ENCODE peak calls at places on chromosome 19, in seven cellular contexts. U is testis, L is cardiac fibroblast, A is astrocyte of the spinal cord, Y is adrenal gland, K is thoracic aorta, P is SK-N-SH. E is an unnamed sample.
A peak's percentile ranks its signal among the peaks of the same experiment; 100 is the strongest.

GRCh38 chr19:2231621-2232221 is 4.4 kb downstream of the PLEKHJ1 start:
- DNase-seq in A (no peak), U (peak; percentile 63), P (peak; percentile 75), Y (no peak), L (no peak), K (no peak), E (no peak)

GRCh38 chr19:46731584-46731983 is 14.3 kb upstream of the FKRP start:
- DNase-seq in P (no peak), L (peak; percentile 57), U (no peak), A (no peak), Y (no peak), K (no peak), E (no peak)

GRCh38 chr19:13842294-13843103 is 34.4 kb upstream of the NANOS3 start:
- DNase-seq in K (peak; percentile 70), P (peak; percentile 87), Y (peak; percentile 88), A (peak; percentile 80), L (peak; percentile 77), U (peak; percentile 83), E (no peak)

GRCh38 chr19:13091400-13092161 is 11.1 kb downstream of the LYL1 start:
- DNase-seq in U (peak; percentile 57), L (peak; percentile 92), P (peak; percentile 91), K (peak; percentile 73), A (peak; percentile 95), Y (no peak), E (no peak)

GRCh38 chr19:3945838-3946237 is 13.0 kb downstream of the NMRK2 start:
- DNase-seq in U (no peak), K (no peak), Y (no peak), P (no peak), A (no peak), L (peak; percentile 67), E (no peak)

GRCh38 chr19:19115954-19116353 is 22.3 kb downstream of the TMEM161A start:
- DNase-seq in P (peak; percentile 72), L (peak; percentile 22), Y (no peak), U (peak; percentile 48), K (no peak), A (no peak), E (no peak)

GRCh38 chr19:53867225-53868090 is at the start of gene MYADM:
- DNase-seq in K (peak; percentile 99), P (peak; percentile 97), Y (peak; percentile 95), L (peak; percentile 99), U (peak; percentile 97), A (peak; percentile 100), E (peak; percentile 48)

GRCh38 chr19:3968556-3969434 is 2.1 kb downstream of the DAPK3 start:
- DNase-seq in Y (no peak), U (peak; percentile 87), K (peak; percentile 79), A (peak; percentile 99), L (peak; percentile 100), P (peak; percentile 57), E (peak; percentile 98)

GRCh38 chr19:12840091-12841079 is 2.1 kb downstream of the MAST1 start:
- DNase-seq in A (peak; percentile 39), U (peak; percentile 82), Y (peak; percentile 73), L (peak; percentile 83), P (peak; percentile 90), K (no peak), E (peak; percentile 52)

GRCh38 chr19:48247212-48247611 is 8.5 kb downstream of the CARD8 start:
- DNase-seq in Y (no peak), K (no peak), P (no peak), L (no peak), U (no peak), A (no peak), E (no peak)

GRCh38 chr19:54114340-54114826 is 1.1 kb downstream of the TFPT start:
- DNase-seq in K (no peak), A (peak; percentile 20), P (peak; percentile 52), U (peak; percentile 42), Y (no peak), L (peak; percentile 35), E (peak; percentile 11)

GRCh38 chr19:53882391-53883050 is 524 bp downstream of the PRKCG start:
- DNase-seq in U (no peak), A (no peak), P (no peak), Y (no peak), K (no peak), L (no peak), E (no peak)

GRCh38 chr19:29467824-29468401 is 57.9 kb upstream of the VSTM2B start:
- DNase-seq in Y (no peak), L (peak; percentile 28), P (peak; percentile 37), A (no peak), K (no peak), U (no peak), E (peak; percentile 45)

GRCh38 chr19:3135961-3136683 is at the start of gene GNA15:
- DNase-seq in A (no peak), K (no peak), P (no peak), L (no peak), U (no peak), Y (no peak), E (no peak)

GRCh38 chr19:33413868-33414666 is 40.6 kb downstream of the CEBPG start:
- DNase-seq in P (peak; percentile 72), U (no peak), L (no peak), K (no peak), A (no peak), Y (no peak), E (no peak)

GRCh38 chr19:18385675-18386542 is at the start of gene GDF15:
- DNase-seq in L (peak; percentile 89), P (peak; percentile 76), U (peak; percentile 66), Y (no peak), K (no peak), A (peak; percentile 86), E (peak; percentile 87)

GRCh38 chr19:10760268-10760944 is 42.5 kb downstream of the DNM2 start:
- DNase-seq in Y (no peak), U (no peak), A (peak; percentile 25), P (no peak), L (no peak), K (no peak), E (no peak)

GRCh38 chr19:12766051-12766521 is 9.3 kb downstream of the HOOK2 start:
- DNase-seq in Y (peak; percentile 75), K (no peak), U (peak; percentile 84), P (no peak), L (peak; percentile 74), A (peak; percentile 82), E (no peak)

GRCh38 chr19:44694184-44694579 is 4.8 kb upstream of the CEACAM16 start:
- DNase-seq in K (no peak), Y (no peak), P (no peak), U (no peak), L (peak; percentile 19), A (no peak), E (no peak)

GRCh38 chr19:52212572-52213255 is 22.9 kb downstream of the PPP2R1A start:
- DNase-seq in Y (no peak), A (no peak), K (no peak), P (no peak), L (no peak), U (no peak), E (no peak)

GRCh38 chr19:52336976-52337375 is 933 bp downstream of the ZNF610 start:
- DNase-seq in P (peak; percentile 45), Y (no peak), U (no peak), L (peak; percentile 9), A (no peak), K (no peak), E (no peak)

GRCh38 chr19:58392945-58393724 is 2.3 kb upstream of the RNF225 start:
- DNase-seq in L (no peak), K (no peak), A (no peak), U (no peak), Y (no peak), P (no peak), E (no peak)

GRCh38 chr19:33392341-33393285 is 19.1 kb downstream of the CEBPG start:
- DNase-seq in Y (no peak), P (peak; percentile 89), L (no peak), U (peak; percentile 63), K (no peak), A (no peak), E (no peak)

GRCh38 chr19:51166846-51167490 is 24.9 kb downstream of the SIGLEC7 start:
- DNase-seq in A (no peak), K (no peak), L (no peak), U (no peak), Y (no peak), P (no peak), E (no peak)

GRCh38 chr19:35995655-35995993 is 636 bp downstream of the SDHAF1 start:
- DNase-seq in L (peak; percentile 34), U (peak; percentile 58), Y (peak; percentile 34), A (peak; percentile 11), P (peak; percentile 67), K (no peak), E (no peak)

DNA sequence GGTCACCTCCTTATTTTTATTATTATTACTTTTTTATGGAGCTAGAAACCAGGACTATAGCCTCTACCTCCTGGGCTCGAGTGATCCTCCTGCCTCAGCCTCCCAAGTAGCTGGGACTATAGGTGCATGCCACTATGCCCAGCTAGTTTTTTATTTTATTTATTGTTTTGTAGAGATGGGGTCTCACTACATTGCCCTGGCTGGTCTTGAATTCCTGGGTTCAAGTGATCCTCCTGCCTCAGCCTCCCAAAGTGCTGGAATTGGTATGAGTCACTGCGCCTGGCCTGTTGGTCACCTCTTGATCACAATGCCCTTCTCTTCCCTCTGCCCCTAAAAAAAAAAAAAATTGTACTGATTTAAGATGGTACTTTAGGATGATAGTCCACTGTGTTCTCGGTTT is 20.4 kb downstream of the MRPS12 start:
- DNase-seq in A (no peak), K (no peak), Y (no peak), U (no peak), L (no peak), P (no peak), E (no peak)
- H3K4me3 ChIP-seq in A (no peak overlapping the region), K (no peak overlapping the region), Y (no peak overlapping the region), U (no peak overlapping the region), L (no peak overlapping the region), P (no peak overlapping the region), E (no peak overlapping the region)

GRCh38 chr19:55247621-55248099 is 11.2 kb downstream of the PPP6R1 start:
- DNase-seq in A (peak; percentile 20), K (no peak), L (peak; percentile 62), U (no peak), P (peak; percentile 71), Y (peak; percentile 13), E (no peak)
- TF ChIP-seq CTCF in A (no peak), K (no peak), L (no peak), U (no peak), P (no peak), Y (no peak), E (no peak)

GRCh38 chr19:805600-806550 is 8.6 kb downstream of the PTBP1 start:
- DNase-seq in K (no peak), Y (no peak), A (no peak), U (peak; percentile 75), L (no peak), P (peak; percentile 39), E (no peak)
- H3K4me3 ChIP-seq in K (no peak overlapping the region), Y (no peak overlapping the region), A (no peak overlapping the region), U (no peak overlapping the region), L (no peak overlapping the region), P (no peak overlapping the region), E (no peak overlapping the region)

DNA sequence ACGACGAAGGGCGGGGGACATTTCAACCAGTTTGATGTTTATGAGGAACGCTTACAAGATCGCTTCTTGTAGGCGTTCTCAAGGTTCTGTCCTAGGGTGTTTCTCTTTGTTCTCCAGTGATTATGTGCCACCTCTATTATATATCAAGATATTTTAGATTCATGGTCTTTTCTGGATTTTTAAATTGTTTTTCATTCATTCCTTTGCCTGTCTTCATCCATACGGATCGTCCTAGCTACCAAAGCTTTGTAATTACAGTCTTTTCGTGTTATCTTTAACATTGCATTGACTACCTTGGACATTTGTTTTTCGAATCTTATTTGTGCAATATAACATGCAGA is 342 bp upstream of the EID2 start:
- DNase-seq in A (no peak), L (no peak), U (no peak), Y (no peak), K (no peak), P (no peak), E (no peak)
- TF ChIP-seq CTCF in A (no peak), L (no peak), U (no peak), Y (no peak), K (no peak), P (no peak), E (no peak)

GRCh38 chr19:6086081-6086858 is 24.0 kb downstream of the RFX2 start:
- DNase-seq in A (peak; percentile 62), P (no peak), L (peak; percentile 76), K (no peak), U (no peak), Y (no peak), E (no peak)
- H3K4me3 ChIP-seq in A (no peak overlapping the region), P (no peak overlapping the region), L (no peak overlapping the region), K (no peak overlapping the region), U (no peak overlapping the region), Y (no peak overlapping the region), E (no peak overlapping the region)

E was measured in LNCaP clone FGC.